ENCODE peak calls at places on chromosomes 6 and 20, in five cellular contexts. B is RWPE1, T is HT-29, W is LoVo, J is KG1. H is an unnamed sample.
A peak's percentile ranks its signal among the peaks of the same experiment; 100 is the strongest.

GRCh38 chr6:3418521-3419060 is 38.3 kb downstream of the SLC22A23 start:
- DNase-seq in B (no peak), T (peak; percentile 63), W (no peak), J (no peak), H (no peak)

GRCh38 chr20:35603695-35604443 is 11.8 kb upstream of the SPAG4 start:
- DNase-seq in B (no peak), T (no peak), W (no peak), J (no peak), H (no peak)

GRCh38 chr6:26295691-26296555 is 69.1 kb upstream of the BTN3A2 start:
- DNase-seq in B (peak; percentile 66), T (peak; percentile 86), W (peak; percentile 77), J (no peak), H (peak; percentile 29)

GRCh38 chr6:158255280-158255973 is 56.8 kb upstream of the TULP4 start:
- DNase-seq in B (no peak), T (no peak), W (no peak), J (no peak), H (no peak)

GRCh38 chr6:161139766-161140553 is 133.9 kb downstream of the AGPAT4 start:
- DNase-seq in B (no peak), T (no peak), W (no peak), J (no peak), H (no peak)

GRCh38 chr6:128918886-128919285 is 35.9 kb downstream of the LAMA2 start:
- DNase-seq in B (no peak), T (no peak), W (no peak), J (no peak), H (no peak)

GRCh38 chr6:21491955-21492354 is 101.6 kb upstream of the SOX4 start:
- DNase-seq in B (no peak), T (no peak), W (no peak), J (no peak), H (no peak)

GRCh38 chr6:134026597-134026996 is 25.8 kb downstream of the SLC2A12 start:
- DNase-seq in B (peak; percentile 13), T (peak; percentile 63), W (no peak), J (no peak), H (no peak)

GRCh38 chr6:35664945-35665344 is 23.8 kb downstream of the FKBP5 start:
- DNase-seq in B (no peak), T (no peak), W (no peak), J (no peak), H (no peak)

GRCh38 chr20:20363449-20364015 is 4.4 kb upstream of the INSM1 start:
- DNase-seq in B (no peak), T (no peak), W (no peak), J (no peak), H (no peak)

GRCh38 chr6:43355862-43356590 is 13.4 kb downstream of the ZNF318 start:
- DNase-seq in B (no peak), T (peak; percentile 55), W (no peak), J (no peak), H (peak; percentile 59)

GRCh38 chr6:13813621-13814175 is 659 bp downstream of the MCUR1 start:
- DNase-seq in B (peak; percentile 78), T (peak; percentile 68), W (peak; percentile 59), J (no peak), H (peak; percentile 77)

GRCh38 chr6:143441680-143442359 is 8.7 kb downstream of the ADAT2 start:
- DNase-seq in B (no peak), T (no peak), W (no peak), J (no peak), H (no peak)

GRCh38 chr20:32050851-32051556 is 1.0 kb upstream of the HCK start:
- DNase-seq in B (no peak), T (no peak), W (no peak), J (no peak), H (peak; percentile 52)

GRCh38 chr20:19121463-19121862 is 91.0 kb upstream of the SLC24A3 start:
- DNase-seq in B (no peak), T (no peak), W (no peak), J (no peak), H (no peak)

GRCh38 chr6:64712606-64713005 is 994.4 kb downstream of the EYS start:
- DNase-seq in B (no peak), T (no peak), W (no peak), J (no peak), H (no peak)

GRCh38 chr6:90343581-90343980 is 46.9 kb upstream of the BACH2 start:
- DNase-seq in B (peak; percentile 53), T (peak; percentile 4), W (peak; percentile 20), J (no peak), H (no peak)

GRCh38 chr6:141866731-141867502 is 265.8 kb upstream of the GJE1 start:
- DNase-seq in B (no peak), T (no peak), W (no peak), J (no peak), H (no peak)

GRCh38 chr20:57661201-57662027 is 41.2 kb upstream of the ZBP1 start:
- DNase-seq in B (no peak), T (no peak), W (no peak), J (no peak), H (no peak)

GRCh38 chr20:51898788-51899187 is 96.5 kb upstream of the SALL4 start:
- DNase-seq in B (no peak), T (no peak), W (no peak), J (no peak), H (no peak)

GRCh38 chr6:19905584-19905983 is 68.4 kb downstream of the ID4 start:
- DNase-seq in B (peak; percentile 34), T (no peak), W (no peak), J (no peak), H (no peak)

GRCh38 chr20:57746832-57747404 is 37.1 kb upstream of the PMEPA1 start:
- DNase-seq in B (no peak), T (no peak), W (no peak), J (no peak), H (no peak)

GRCh38 chr6:31467151-31467550 is 30.8 kb upstream of the MICB start:
- DNase-seq in B (no peak), T (no peak), W (no peak), J (no peak), H (no peak)